ENCODE peak calls at places on chromosomes 7 and 10, in eight cellular contexts. K is stimulated activated CD8-positive, alpha-beta memory T cell treated with anti-CD3 and anti-CD28 coated beads, Interleukin-15, amount 100 ng/mL, for 1 hour; M is Ammon's horn; L is germinal center; G is NCI-H2029 treated with DMSO at 0.1 percent for 48 hours; Z is A549; W is left ventricle myocardium inferior; C is RWPE1. I is an unnamed sample.
A peak's percentile ranks its signal among the peaks of the same experiment; 100 is the strongest.

GRCh38 chr10:87915406-87915805 is 52.0 kb downstream of the PTEN start:
- DNase-seq in K (no peak), M (no peak), L (no peak), G (no peak), Z (no peak), W (no peak), C (no peak), I (no peak)

GRCh38 chr10:114534480-114535095 is 123.5 kb downstream of the ABLIM1 start:
- DNase-seq in K (no peak), M (no peak), L (no peak), G (no peak), Z (no peak), W (no peak), C (no peak), I (no peak)

GRCh38 chr10:13317474-13317873 is 17.6 kb upstream of the PHYH start:
- DNase-seq in K (no peak), M (no peak), L (no peak), G (no peak), Z (no peak), W (no peak), C (no peak), I (no peak)

GRCh38 chr7:46853451-46853850 is 728.5 kb downstream of the TNS3 start:
- DNase-seq in K (no peak), M (no peak), L (no peak), G (no peak), Z (no peak), W (no peak), C (no peak), I (no peak)

GRCh38 chr7:151384776-151385625 is 24.8 kb downstream of the WDR86 start:
- DNase-seq in K (no peak), M (no peak), L (no peak), G (no peak), Z (no peak), W (peak; percentile 7), C (no peak), I (no peak)

GRCh38 chr7:47534322-47535032 is 47.4 kb downstream of the TNS3 start:
- DNase-seq in K (no peak), M (no peak), L (no peak), G (no peak), Z (no peak), W (no peak), C (peak; percentile 96), I (peak; percentile 41)

GRCh38 chr10:94125856-94126255 is 132.1 kb downstream of the PLCE1 start:
- DNase-seq in K (no peak), M (no peak), L (no peak), G (no peak), Z (no peak), W (no peak), C (no peak), I (no peak)

GRCh38 chr10:116686632-116687031 is 55.7 kb downstream of the HSPA12A start:
- DNase-seq in K (no peak), M (no peak), L (no peak), G (no peak), Z (no peak), W (no peak), C (no peak), I (no peak)

GRCh38 chr7:80386686-80387085 is 125.2 kb downstream of the GNAT3 start:
- DNase-seq in K (no peak), M (no peak), L (no peak), G (no peak), Z (no peak), W (no peak), C (no peak), I (no peak)

I was measured in cerebellar cortex.